ENCODE peak calls at places on chromosomes 5 and 9, in four cellular contexts. L is bronchial epithelial cell, Y is tibial artery, K is dorsolateral prefrontal cortex. Z is an unnamed sample.

GRCh38 chr5:134464988-134465855 is 53.5 kb upstream of the CDKN2AIPNL start:
- DNase-seq in Y (peak), K (no peak), L (peak), Z (no peak)

GRCh38 chr5:115378754-115379153 is 82.3 kb upstream of the CCDC112 start:
- DNase-seq in K (no peak), L (no peak), Y (no peak), Z (no peak)

GRCh38 chr5:7897014-7897600 is 28.2 kb downstream of the MTRR start:
- DNase-seq in Y (no peak), L (peak), K (no peak), Z (no peak)

GRCh38 chr5:72154076-72154756 is 46.9 kb downstream of the MAP1B start:
- DNase-seq in Y (no peak), L (no peak), K (no peak), Z (no peak)

GRCh38 chr9:135506327-135507103 is 6.0 kb downstream of the MRPS2 start:
- DNase-seq in L (no peak), K (no peak), Y (peak), Z (no peak)

GRCh38 chr9:19481971-19482404 is 73.2 kb downstream of the ACER2 start:
- DNase-seq in Y (no peak), K (peak), L (no peak), Z (no peak)

GRCh38 chr5:115579747-115580173 is 22.5 kb downstream of the TICAM2 start:
- DNase-seq in L (peak), Y (no peak), K (no peak), Z (peak)

GRCh38 chr5:127840809-127841208 is 137.6 kb downstream of the CCDC192 start:
- DNase-seq in K (no peak), L (no peak), Y (no peak), Z (no peak)

GRCh38 chr5:42721484-42721883 is 35.1 kb upstream of the CCDC152 start:
- DNase-seq in L (no peak), Y (no peak), K (no peak), Z (no peak)

GRCh38 chr9:101848485-101848919 is 110.1 kb upstream of the GRIN3A start:
- DNase-seq in Y (no peak), L (no peak), K (no peak), Z (no peak)

GRCh38 chr5:91384671-91385430 is 1.7 kb upstream of the ARRDC3 start:
- DNase-seq in Y (no peak), L (peak), K (no peak), Z (peak)

GRCh38 chr9:14992025-14992424 is 81.8 kb upstream of the FREM1 start:
- DNase-seq in K (no peak), L (no peak), Y (no peak), Z (no peak)

GRCh38 chr9:90967171-90967570 is 165.6 kb downstream of the SYK start:
- DNase-seq in K (no peak), Y (no peak), L (no peak), Z (no peak)

GRCh38 chr5:100444961-100445360 is 90.2 kb upstream of the FAM174A start:
- DNase-seq in L (no peak), Y (no peak), K (no peak), Z (no peak)

GRCh38 chr9:75369989-75370388 is 281.7 kb downstream of the OSTF1 start:
- DNase-seq in L (no peak), Y (no peak), K (no peak), Z (no peak)

GRCh38 chr5:68396722-68397121 is 181.2 kb downstream of the PIK3R1 start:
- DNase-seq in L (peak), Y (no peak), K (no peak), Z (no peak)

GRCh38 chr9:12878342-12878978 is 103.6 kb downstream of the LURAP1L start:
- DNase-seq in Y (no peak), K (no peak), L (peak), Z (no peak)

GRCh38 chr5:179763215-179763945 is 30.4 kb upstream of the LTC4S start:
- DNase-seq in K (peak), L (peak), Y (peak), Z (peak)

GRCh38 chr5:172506921-172507320 is 52.6 kb upstream of the SH3PXD2B start:
- DNase-seq in Y (peak), L (no peak), K (no peak), Z (no peak)

GRCh38 chr5:120432861-120433260 is 31.2 kb upstream of the PRR16 start:
- DNase-seq in Y (no peak), K (no peak), L (no peak), Z (no peak)

GRCh38 chr5:10201223-10201868 is 48.3 kb downstream of the ATPSCKMT start:
- DNase-seq in Y (no peak), L (no peak), K (no peak), Z (no peak)

GRCh38 chr5:38287124-38287523 is 28.8 kb downstream of the EGFLAM start:
- DNase-seq in Y (no peak), L (no peak), K (no peak), Z (no peak)

GRCh38 chr9:134666801-134667200 is 25.2 kb downstream of the COL5A1 start:
- DNase-seq in Y (no peak), K (no peak), L (peak), Z (no peak)

GRCh38 chr9:136779808-136780207 is 11.3 kb upstream of the TMEM141 start:
- DNase-seq in L (no peak), K (no peak), Y (no peak), Z (no peak)

GRCh38 chr5:126043684-126044083 is 379.5 kb upstream of the GRAMD2B start:
- DNase-seq in Y (no peak), K (no peak), L (no peak), Z (no peak)

GRCh38 chr5:124839371-124839998 is 93.0 kb upstream of the ZNF608 start:
- DNase-seq in K (no peak), L (peak), Y (no peak), Z (no peak)

GRCh38 chr5:16759147-16759800 is 142.5 kb upstream of the RETREG1 start:
- DNase-seq in L (no peak), Y (no peak), K (no peak), Z (peak)

GRCh38 chr9:136533775-136534157 is 12.1 kb downstream of the NOTCH1 start:
- DNase-seq in L (peak), K (no peak), Y (no peak), Z (no peak)

DNA sequence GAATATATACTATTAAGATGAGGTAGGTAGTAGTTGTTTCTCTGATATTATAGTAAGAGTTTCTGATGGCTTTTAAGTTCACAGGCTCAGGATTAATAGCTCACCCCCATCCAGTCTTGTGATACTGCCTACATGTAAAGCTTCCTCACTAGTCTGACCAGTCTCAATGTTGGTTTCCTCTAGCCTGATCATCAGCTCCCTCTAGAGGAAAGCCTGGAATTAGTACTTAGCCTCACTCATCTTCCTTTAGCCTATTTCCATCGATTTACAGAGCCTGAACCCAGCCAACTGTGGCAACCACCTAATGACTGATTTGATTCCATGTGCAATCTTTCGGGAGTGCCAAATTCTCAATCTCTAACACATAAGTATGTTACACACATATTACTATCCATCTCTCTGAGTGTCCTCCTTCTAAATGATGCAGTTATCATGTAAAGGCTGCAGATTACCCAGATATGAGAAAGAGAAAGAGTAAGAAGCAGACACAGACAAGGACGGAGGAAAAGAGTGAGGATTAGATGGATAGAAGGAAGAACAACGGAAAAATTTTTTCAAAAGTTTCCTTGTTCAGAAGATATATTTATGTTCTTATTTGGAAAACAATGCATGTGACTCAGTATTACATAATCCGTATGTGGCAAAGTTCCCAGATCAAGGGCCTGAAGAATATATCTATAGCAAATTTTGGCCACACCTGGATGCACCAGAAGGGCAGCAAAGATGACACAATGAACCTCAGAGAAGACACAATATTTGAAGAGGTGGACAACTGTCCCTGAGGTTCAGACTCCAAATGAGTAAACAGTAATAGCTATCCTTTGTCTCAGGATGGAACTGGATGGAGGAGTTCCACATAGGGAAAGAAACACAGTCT is 333.7 kb downstream of the ELAVL2 start:
- DNase-seq in L (peak), Y (no peak), K (no peak), Z (peak)
- TF ChIP-seq CTCF in L (peak), Y (peak), K (peak), Z (peak)

DNA sequence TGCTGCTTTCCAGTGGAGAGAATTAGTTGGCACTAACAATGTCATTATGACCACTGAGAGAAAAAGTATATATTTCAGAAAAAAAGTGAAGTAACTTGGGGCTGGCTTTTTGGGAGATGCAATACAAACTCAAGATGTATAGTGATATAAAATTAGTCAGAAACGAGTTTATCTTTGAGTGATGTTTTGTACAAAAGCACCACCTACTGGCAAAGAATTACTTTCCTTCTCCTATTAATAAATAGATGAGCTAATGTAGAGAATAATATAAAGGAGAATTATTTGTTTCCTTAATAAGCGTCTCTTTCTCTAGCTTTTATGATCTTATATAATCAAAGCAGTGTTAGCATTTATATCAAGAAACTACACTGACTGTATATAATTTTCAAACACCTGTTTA is 158.8 kb downstream of the MEF2C start:
- DNase-seq in L (peak), K (no peak), Y (no peak), Z (no peak)
- TF ChIP-seq CTCF in L (peak), K (peak), Y (peak), Z (no peak)

GRCh38 chr9:115397591-115398312 is 279.8 kb upstream of the TNC start:
- DNase-seq in Y (no peak), K (no peak), L (no peak), Z (no peak)

GRCh38 chr9:115393976-115394775 is 276.2 kb upstream of the TNC start:
- DNase-seq in L (peak), Y (peak), K (no peak), Z (no peak)

GRCh38 chr9:115395511-115396021 is 277.6 kb upstream of the TNC start:
- DNase-seq in L (peak), Y (no peak), K (no peak), Z (no peak)

GRCh38 chr9:115398313-115398650 is 280.3 kb upstream of the TNC start:
- DNase-seq in L (no peak), Y (no peak), K (no peak), Z (no peak)

GRCh38 chr9:115396071-115396529 is 278.1 kb upstream of the TNC start:
- DNase-seq in L (no peak), K (no peak), Y (no peak), Z (no peak)
- TF ChIP-seq CTCF in L (no peak), K (no peak), Y (no peak), Z (no peak)

GRCh38 chr9:96449844-96450612 is at the start of gene HABP4:
- DNase-seq in Y (peak), K (peak), L (peak), Z (peak)
- TF ChIP-seq CTCF in Y (no peak), K (peak), L (no peak), Z (no peak)

DNA sequence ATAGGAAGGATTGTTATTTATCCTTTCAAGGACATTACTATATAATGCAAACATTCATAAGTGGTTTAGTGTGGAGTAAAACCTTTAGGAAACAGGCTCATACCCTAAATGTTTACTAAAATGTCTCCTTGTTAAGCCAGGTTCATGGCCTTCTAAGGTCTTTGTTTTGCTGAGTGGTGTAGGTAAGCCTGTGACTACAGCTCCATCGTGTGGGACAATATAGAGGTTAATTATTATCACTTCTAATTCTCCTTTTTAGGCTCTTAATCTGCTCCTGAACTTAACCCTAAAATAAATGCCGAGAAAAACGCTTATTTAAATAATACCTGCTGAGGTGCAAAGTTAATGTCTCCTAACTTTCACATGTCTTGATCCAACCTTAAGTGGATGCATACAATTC is 43.8 kb downstream of the SPINK5 start:
- DNase-seq in Y (no peak), L (peak), K (no peak), Z (no peak)
- TF ChIP-seq CTCF in Y (no peak), L (peak), K (no peak), Z (no peak)

GRCh38 chr5:121967187-121967586 is 5.4 kb downstream of the SRFBP1 start:
- DNase-seq in Y (no peak), L (peak), K (no peak), Z (no peak)
- TF ChIP-seq CTCF in Y (peak), L (peak), K (peak), Z (peak)

GRCh38 chr9:129496187-129497063 is 124.5 kb downstream of the C9orf50 start:
- DNase-seq in L (peak), K (peak), Y (peak), Z (no peak)

GRCh38 chr9:129498451-129499376 is 122.2 kb downstream of the C9orf50 start:
- DNase-seq in Y (no peak), K (no peak), L (no peak), Z (peak)

GRCh38 chr9:129495422-129496186 is 125.3 kb downstream of the C9orf50 start:
- DNase-seq in K (peak), L (peak), Y (peak), Z (peak)

GRCh38 chr9:129497837-129498450 is 123.0 kb downstream of the C9orf50 start:
- DNase-seq in K (no peak), Y (peak), L (no peak), Z (peak)

GRCh38 chr9:129497064-129497836 is 123.7 kb downstream of the C9orf50 start:
- DNase-seq in L (no peak), K (peak), Y (peak), Z (no peak)
- TF ChIP-seq CTCF in L (no peak), K (no peak), Y (no peak), Z (no peak)

GRCh38 chr5:135478938-135479337 is 26.8 kb upstream of the TIFAB start:
- DNase-seq in Y (peak), K (no peak), L (no peak), Z (no peak)
- TF ChIP-seq CTCF in Y (no peak), K (no peak), L (no peak), Z (no peak)

DNA sequence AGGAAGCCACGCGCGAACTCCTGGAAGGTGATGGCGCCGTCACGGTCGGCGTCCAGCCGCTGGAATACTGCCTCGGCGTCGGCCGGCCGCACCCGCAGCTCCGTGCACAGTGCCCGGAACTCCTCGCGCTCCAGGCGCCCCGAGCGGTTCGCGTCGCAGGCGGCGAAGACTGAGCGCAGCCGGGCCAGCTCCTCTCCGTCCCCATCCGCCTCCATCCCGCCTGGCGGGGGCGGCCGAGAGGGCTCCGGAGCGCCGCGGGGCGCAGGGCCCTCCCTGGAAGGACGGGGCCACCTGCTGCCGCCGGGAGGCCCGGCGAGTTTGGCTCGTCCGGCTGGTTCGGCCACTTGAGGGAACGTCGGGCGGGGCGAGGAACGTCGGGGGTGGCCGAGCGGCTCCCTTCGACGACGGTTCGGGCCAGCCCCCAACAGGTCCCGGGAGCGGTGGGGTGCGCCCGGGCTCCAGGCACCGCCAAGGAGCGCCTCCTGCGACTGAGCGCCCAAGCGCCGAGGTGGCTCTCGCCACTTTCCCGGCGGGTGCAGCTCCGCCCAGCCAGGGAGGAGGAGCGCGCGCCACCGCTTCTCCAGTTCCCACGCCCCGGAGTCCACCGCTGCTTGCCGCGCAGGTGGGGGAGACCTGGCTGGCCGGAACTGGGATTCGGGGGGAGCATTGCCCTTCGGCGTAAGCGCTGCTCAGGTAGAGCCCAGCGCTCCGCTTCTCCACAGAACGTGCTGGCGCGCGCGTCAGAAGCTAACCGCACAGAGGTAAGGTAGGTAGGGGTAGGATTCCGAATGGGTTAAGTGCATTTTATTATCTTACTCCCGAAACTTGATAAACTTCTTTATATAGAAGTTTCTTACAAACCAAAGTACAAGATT is at the start of gene RASEF:
- DNase-seq in L (peak), K (no peak), Y (no peak), Z (no peak)
- TF ChIP-seq CTCF in L (peak), K (no peak), Y (no peak), Z (no peak)

GRCh38 chr5:41346609-41347008 is 133.3 kb upstream of the C6 start:
- DNase-seq in K (no peak), L (peak), Y (no peak), Z (no peak)
- TF ChIP-seq CTCF in K (peak), L (no peak), Y (no peak), Z (no peak)

Z was measured in GM10248.